ENCODE peak calls at places on chromosomes 13 and 19, in seven cellular contexts. Y is stimulated activated CD8-positive, alpha-beta memory T cell treated with anti-CD3 and anti-CD28 coated beads, Interleukin-7, amount 100 ng/mL, for 4 hours; L is Karpas-422; Z is retina; F is GM10248; V is stimulated activated CD4-positive, alpha-beta T cell treated with anti-CD3 and anti-CD28 coated beads, Interleukin-15, amount 100 ng/mL, for 1 hour; O is astrocyte of the cerebellum. B is an unnamed sample.

GRCh38 chr19:38293281-38293680 is 10.8 kb upstream of the C19orf33 start:
- DNase-seq in Y (no peak), L (no peak), Z (no peak), F (no peak), V (no peak), O (no peak), B (no peak)

GRCh38 chr13:99384468-99384867 is 77.3 kb upstream of the GPR183 start:
- DNase-seq in Y (no peak), L (no peak), Z (no peak), F (no peak), V (no peak), O (no peak), B (no peak)

GRCh38 chr13:34462843-34463242 is 479.2 kb upstream of the NBEA start:
- DNase-seq in Y (no peak), L (no peak), Z (no peak), F (no peak), V (no peak), O (peak), B (no peak)

GRCh38 chr13:39284801-39285388 is 246.6 kb downstream of the NHLRC3 start:
- DNase-seq in Y (no peak), L (no peak), Z (no peak), F (no peak), V (no peak), O (no peak), B (no peak)

GRCh38 chr19:15181394-15181793 is 19.4 kb downstream of the NOTCH3 start:
- DNase-seq in Y (no peak), L (no peak), Z (no peak), F (no peak), V (no peak), O (no peak), B (no peak)

GRCh38 chr13:108346376-108346775 is 76.9 kb downstream of the TNFSF13B start:
- DNase-seq in Y (no peak), L (no peak), Z (no peak), F (no peak), V (peak), O (no peak), B (no peak)

GRCh38 chr13:57739791-57740190 is 108.2 kb downstream of the PCDH17 start:
- DNase-seq in Y (no peak), L (no peak), Z (no peak), F (no peak), V (no peak), O (no peak), B (no peak)

GRCh38 chr19:46611791-46612190 is 10.7 kb downstream of the CALM3 start:
- DNase-seq in Y (no peak), L (no peak), Z (no peak), F (no peak), V (no peak), O (no peak), B (no peak)

GRCh38 chr19:28972144-28972543 is 240.8 kb downstream of the UQCRFS1 start:
- DNase-seq in Y (no peak), L (no peak), Z (no peak), F (no peak), V (no peak), O (no peak), B (no peak)

GRCh38 chr13:74574964-74575728 is 440.9 kb upstream of the KLF12 start:
- DNase-seq in Y (no peak), L (no peak), Z (no peak), F (no peak), V (no peak), O (no peak), B (no peak)

GRCh38 chr13:108779308-108779707 is 149.9 kb downstream of the MYO16 start:
- DNase-seq in Y (no peak), L (no peak), Z (no peak), F (no peak), V (no peak), O (no peak), B (no peak)

GRCh38 chr19:30091456-30091855 is 149.4 kb downstream of the URI1 start:
- DNase-seq in Y (no peak), L (no peak), Z (no peak), F (no peak), V (no peak), O (no peak), B (no peak)

B was measured in neuronal stem cell.